ENCODE peak calls at places on chromosomes 5 and 9, in ten cellular contexts. One of them, this sample, is unnamed.
A peak's percentile ranks its signal among the peaks of the same experiment; 100 is the strongest.

GRCh38 chr9:101398930-101399640 is 434 bp downstream of the ZNF189 start:
- DNase-seq in GM12878: no peak
- DNase-seq in endothelial cell: no peak
- DNase-seq in choroid plexus epithelial cell: peak; percentile 20
- DNase-seq in body of pancreas: peak; percentile 28
- DNase-seq in colonic mucosa: peak; percentile 26
- DNase-seq in Calu3: no peak
- DNase-seq in Peyer's patch: no peak
- DNase-seq in neural progenitor cell: no peak
- DNase-seq in nephron progenitor cell: no peak
- DNase-seq in this sample: no peak

GRCh38 chr5:150342583-150342982 is 14.9 kb upstream of the TCOF1 start:
- DNase-seq in endothelial cell: no peak
- DNase-seq in body of pancreas: no peak
- DNase-seq in Peyer's patch: no peak
- DNase-seq in Calu3: no peak
- DNase-seq in colonic mucosa: no peak
- DNase-seq in nephron progenitor cell: no peak
- DNase-seq in choroid plexus epithelial cell: no peak
- DNase-seq in GM12878: peak; percentile 25
- DNase-seq in neural progenitor cell: no peak
- DNase-seq in this sample: no peak

GRCh38 chr5:172891716-172892421 is 57.8 kb downstream of the ERGIC1 start:
- DNase-seq in neural progenitor cell: no peak
- DNase-seq in colonic mucosa: no peak
- DNase-seq in nephron progenitor cell: no peak
- DNase-seq in body of pancreas: peak; percentile 88
- DNase-seq in choroid plexus epithelial cell: peak; percentile 64
- DNase-seq in Peyer's patch: no peak
- DNase-seq in Calu3: no peak
- DNase-seq in endothelial cell: no peak
- DNase-seq in GM12878: no peak
- DNase-seq in this sample: no peak

GRCh38 chr5:122138356-122138755 is 9.0 kb downstream of the ZNF474 start:
- DNase-seq in nephron progenitor cell: no peak
- DNase-seq in endothelial cell: no peak
- DNase-seq in choroid plexus epithelial cell: no peak
- DNase-seq in colonic mucosa: no peak
- DNase-seq in GM12878: no peak
- DNase-seq in neural progenitor cell: no peak
- DNase-seq in Calu3: no peak
- DNase-seq in body of pancreas: no peak
- DNase-seq in Peyer's patch: no peak
- DNase-seq in this sample: no peak

GRCh38 chr5:21882363-21882762 is 970.8 kb downstream of the CDH12 start:
- DNase-seq in body of pancreas: no peak
- DNase-seq in Calu3: no peak
- DNase-seq in colonic mucosa: no peak
- DNase-seq in choroid plexus epithelial cell: no peak
- DNase-seq in nephron progenitor cell: no peak
- DNase-seq in neural progenitor cell: no peak
- DNase-seq in endothelial cell: no peak
- DNase-seq in GM12878: no peak
- DNase-seq in Peyer's patch: no peak
- DNase-seq in this sample: no peak

GRCh38 chr5:174091006-174091578 is 45.6 kb downstream of the NSG2 start:
- DNase-seq in nephron progenitor cell: no peak
- DNase-seq in choroid plexus epithelial cell: no peak
- DNase-seq in neural progenitor cell: peak; percentile 43
- DNase-seq in colonic mucosa: no peak
- DNase-seq in body of pancreas: no peak
- DNase-seq in endothelial cell: no peak
- DNase-seq in Peyer's patch: no peak
- DNase-seq in GM12878: no peak
- DNase-seq in Calu3: no peak
- DNase-seq in this sample: no peak

GRCh38 chr9:83027153-83027867 is 35.6 kb downstream of the RASEF start:
- DNase-seq in colonic mucosa: no peak
- DNase-seq in choroid plexus epithelial cell: peak; percentile 92
- DNase-seq in endothelial cell: no peak
- DNase-seq in neural progenitor cell: no peak
- DNase-seq in body of pancreas: no peak
- DNase-seq in Peyer's patch: no peak
- DNase-seq in GM12878: no peak
- DNase-seq in nephron progenitor cell: no peak
- DNase-seq in Calu3: no peak
- DNase-seq in this sample: no peak

GRCh38 chr5:178202541-178202940 is 1.8 kb upstream of the HNRNPAB start:
- DNase-seq in neural progenitor cell: no peak
- DNase-seq in choroid plexus epithelial cell: no peak
- DNase-seq in colonic mucosa: no peak
- DNase-seq in body of pancreas: no peak
- DNase-seq in Calu3: no peak
- DNase-seq in Peyer's patch: no peak
- DNase-seq in GM12878: no peak
- DNase-seq in endothelial cell: no peak
- DNase-seq in nephron progenitor cell: no peak
- DNase-seq in this sample: no peak

GRCh38 chr5:73454379-73455036 is 5.9 kb upstream of the FOXD1 start:
- DNase-seq in choroid plexus epithelial cell: peak; percentile 71
- DNase-seq in endothelial cell: peak; percentile 73
- DNase-seq in nephron progenitor cell: peak; percentile 68
- DNase-seq in colonic mucosa: peak; percentile 69
- DNase-seq in GM12878: no peak
- DNase-seq in neural progenitor cell: peak; percentile 84
- DNase-seq in body of pancreas: peak; percentile 64
- DNase-seq in Calu3: peak; percentile 83
- DNase-seq in Peyer's patch: no peak
- DNase-seq in this sample: peak; percentile 58

GRCh38 chr9:33466565-33467495 is 6.9 kb downstream of the NOL6 start:
- DNase-seq in neural progenitor cell: peak; percentile 75
- DNase-seq in Peyer's patch: peak; percentile 59
- DNase-seq in choroid plexus epithelial cell: peak; percentile 63
- DNase-seq in body of pancreas: peak; percentile 77
- DNase-seq in colonic mucosa: peak; percentile 72
- DNase-seq in endothelial cell: peak; percentile 86
- DNase-seq in GM12878: no peak
- DNase-seq in Calu3: peak; percentile 74
- DNase-seq in nephron progenitor cell: peak; percentile 91
- DNase-seq in this sample: peak; percentile 76

GRCh38 chr5:180439911-180440769 is 54.0 kb upstream of the CNOT6 start:
- DNase-seq in neural progenitor cell: peak; percentile 51
- DNase-seq in endothelial cell: no peak
- DNase-seq in choroid plexus epithelial cell: no peak
- DNase-seq in body of pancreas: peak; percentile 41
- DNase-seq in colonic mucosa: no peak
- DNase-seq in Peyer's patch: no peak
- DNase-seq in Calu3: no peak
- DNase-seq in nephron progenitor cell: no peak
- DNase-seq in GM12878: no peak
- DNase-seq in this sample: no peak

GRCh38 chr5:100901851-100902341 is 1.2 kb downstream of the ST8SIA4 start:
- DNase-seq in Peyer's patch: peak; percentile 76
- DNase-seq in colonic mucosa: peak; percentile 37
- DNase-seq in body of pancreas: peak; percentile 18
- DNase-seq in choroid plexus epithelial cell: no peak
- DNase-seq in neural progenitor cell: peak; percentile 8
- DNase-seq in GM12878: no peak
- DNase-seq in Calu3: no peak
- DNase-seq in nephron progenitor cell: no peak
- DNase-seq in endothelial cell: peak; percentile 38
- DNase-seq in this sample: no peak

GRCh38 chr9:121498487-121499176 is 1.0 kb downstream of the GGTA1 start:
- DNase-seq in Peyer's patch: no peak
- DNase-seq in Calu3: peak; percentile 14
- DNase-seq in choroid plexus epithelial cell: peak; percentile 54
- DNase-seq in neural progenitor cell: peak; percentile 61
- DNase-seq in colonic mucosa: peak; percentile 32
- DNase-seq in GM12878: no peak
- DNase-seq in endothelial cell: peak; percentile 34
- DNase-seq in nephron progenitor cell: peak; percentile 26
- DNase-seq in body of pancreas: peak; percentile 23
- DNase-seq in this sample: no peak
- TF ChIP-seq CTCF in Peyer's patch: no peak
- TF ChIP-seq CTCF in Calu3: peak; percentile 6
- TF ChIP-seq CTCF in choroid plexus epithelial cell: no peak
- TF ChIP-seq CTCF in neural progenitor cell: no peak
- TF ChIP-seq CTCF in colonic mucosa: no peak
- TF ChIP-seq CTCF in GM12878: no peak
- TF ChIP-seq CTCF in endothelial cell: no peak
- TF ChIP-seq CTCF in nephron progenitor cell: no peak
- TF ChIP-seq CTCF in body of pancreas: no peak
- TF ChIP-seq CTCF in this sample: no peak

GRCh38 chr5:137497396-137498290 is 1.5 kb downstream of the SPOCK1 start:
- DNase-seq in Calu3: no peak
- DNase-seq in nephron progenitor cell: no peak
- DNase-seq in choroid plexus epithelial cell: no peak
- DNase-seq in endothelial cell: no peak
- DNase-seq in GM12878: no peak
- DNase-seq in colonic mucosa: no peak
- DNase-seq in Peyer's patch: no peak
- DNase-seq in neural progenitor cell: no peak
- DNase-seq in body of pancreas: no peak
- DNase-seq in this sample: no peak
- TF ChIP-seq CTCF in Calu3: no peak
- TF ChIP-seq CTCF in nephron progenitor cell: no peak
- TF ChIP-seq CTCF in choroid plexus epithelial cell: no peak
- TF ChIP-seq CTCF in endothelial cell: no peak
- TF ChIP-seq CTCF in GM12878: no peak
- TF ChIP-seq CTCF in colonic mucosa: no peak
- TF ChIP-seq CTCF in Peyer's patch: no peak
- TF ChIP-seq CTCF in neural progenitor cell: no peak
- TF ChIP-seq CTCF in body of pancreas: no peak
- TF ChIP-seq CTCF in this sample: no peak

GRCh38 chr9:85900504-85901201 is 40.3 kb upstream of the NAA35 start:
- DNase-seq in choroid plexus epithelial cell: peak; percentile 74
- DNase-seq in Calu3: peak; percentile 56
- DNase-seq in neural progenitor cell: peak; percentile 45
- DNase-seq in body of pancreas: peak; percentile 19
- DNase-seq in Peyer's patch: no peak
- DNase-seq in GM12878: no peak
- DNase-seq in nephron progenitor cell: peak; percentile 55
- DNase-seq in endothelial cell: peak; percentile 66
- DNase-seq in colonic mucosa: peak; percentile 33
- DNase-seq in this sample: peak; percentile 38
- TF ChIP-seq CTCF in choroid plexus epithelial cell: peak; percentile 92
- TF ChIP-seq CTCF in Calu3: peak; percentile 26
- TF ChIP-seq CTCF in neural progenitor cell: peak; percentile 69
- TF ChIP-seq CTCF in body of pancreas: peak; percentile 21
- TF ChIP-seq CTCF in Peyer's patch: peak; percentile 19
- TF ChIP-seq CTCF in GM12878: peak; percentile 64
- TF ChIP-seq CTCF in nephron progenitor cell: peak; percentile 64
- TF ChIP-seq CTCF in endothelial cell: peak; percentile 74
- TF ChIP-seq CTCF in colonic mucosa: peak; percentile 54
- TF ChIP-seq CTCF in this sample: peak; percentile 66

GRCh38 chr9:81083062-81083461 is 606.3 kb downstream of the TLE1 start:
- DNase-seq in choroid plexus epithelial cell: peak; percentile 52
- DNase-seq in neural progenitor cell: peak; percentile 63
- DNase-seq in GM12878: no peak
- DNase-seq in body of pancreas: no peak
- DNase-seq in colonic mucosa: no peak
- DNase-seq in Peyer's patch: no peak
- DNase-seq in nephron progenitor cell: peak; percentile 4
- DNase-seq in Calu3: no peak
- DNase-seq in endothelial cell: no peak
- DNase-seq in this sample: no peak
- TF ChIP-seq CTCF in choroid plexus epithelial cell: peak; percentile 61
- TF ChIP-seq CTCF in neural progenitor cell: peak; percentile 43
- TF ChIP-seq CTCF in GM12878: no peak
- TF ChIP-seq CTCF in body of pancreas: no peak
- TF ChIP-seq CTCF in colonic mucosa: no peak
- TF ChIP-seq CTCF in Peyer's patch: no peak
- TF ChIP-seq CTCF in nephron progenitor cell: peak; percentile 34
- TF ChIP-seq CTCF in Calu3: no peak
- TF ChIP-seq CTCF in endothelial cell: no peak
- TF ChIP-seq CTCF in this sample: peak; percentile 46

GRCh38 chr9:35826071-35826701 is 2.3 kb downstream of the FAM221B start:
- DNase-seq in neural progenitor cell: peak; percentile 55
- DNase-seq in endothelial cell: peak; percentile 48
- DNase-seq in Calu3: peak; percentile 39
- DNase-seq in Peyer's patch: no peak
- DNase-seq in choroid plexus epithelial cell: peak; percentile 83
- DNase-seq in GM12878: peak; percentile 69
- DNase-seq in colonic mucosa: peak; percentile 60
- DNase-seq in body of pancreas: peak; percentile 59
- DNase-seq in nephron progenitor cell: no peak
- DNase-seq in this sample: no peak
- TF ChIP-seq CTCF in neural progenitor cell: peak; percentile 73
- TF ChIP-seq CTCF in endothelial cell: peak; percentile 75
- TF ChIP-seq CTCF in Calu3: peak; percentile 41
- TF ChIP-seq CTCF in Peyer's patch: peak; percentile 81
- TF ChIP-seq CTCF in choroid plexus epithelial cell: peak; percentile 78
- TF ChIP-seq CTCF in GM12878: peak; percentile 72
- TF ChIP-seq CTCF in colonic mucosa: peak; percentile 85
- TF ChIP-seq CTCF in body of pancreas: peak; percentile 74
- TF ChIP-seq CTCF in nephron progenitor cell: peak; percentile 67
- TF ChIP-seq CTCF in this sample: peak; percentile 67

GRCh38 chr5:87154191-87154590 is 113.5 kb upstream of the RASA1 start:
- DNase-seq in GM12878: no peak
- DNase-seq in Peyer's patch: no peak
- DNase-seq in colonic mucosa: no peak
- DNase-seq in nephron progenitor cell: no peak
- DNase-seq in endothelial cell: no peak
- DNase-seq in body of pancreas: no peak
- DNase-seq in choroid plexus epithelial cell: no peak
- DNase-seq in neural progenitor cell: no peak
- DNase-seq in Calu3: no peak
- DNase-seq in this sample: no peak
- TF ChIP-seq CTCF in GM12878: no peak
- TF ChIP-seq CTCF in Peyer's patch: no peak
- TF ChIP-seq CTCF in colonic mucosa: no peak
- TF ChIP-seq CTCF in nephron progenitor cell: no peak
- TF ChIP-seq CTCF in endothelial cell: no peak
- TF ChIP-seq CTCF in body of pancreas: no peak
- TF ChIP-seq CTCF in choroid plexus epithelial cell: no peak
- TF ChIP-seq CTCF in neural progenitor cell: no peak
- TF ChIP-seq CTCF in Calu3: no peak
- TF ChIP-seq CTCF in this sample: no peak

DNA sequence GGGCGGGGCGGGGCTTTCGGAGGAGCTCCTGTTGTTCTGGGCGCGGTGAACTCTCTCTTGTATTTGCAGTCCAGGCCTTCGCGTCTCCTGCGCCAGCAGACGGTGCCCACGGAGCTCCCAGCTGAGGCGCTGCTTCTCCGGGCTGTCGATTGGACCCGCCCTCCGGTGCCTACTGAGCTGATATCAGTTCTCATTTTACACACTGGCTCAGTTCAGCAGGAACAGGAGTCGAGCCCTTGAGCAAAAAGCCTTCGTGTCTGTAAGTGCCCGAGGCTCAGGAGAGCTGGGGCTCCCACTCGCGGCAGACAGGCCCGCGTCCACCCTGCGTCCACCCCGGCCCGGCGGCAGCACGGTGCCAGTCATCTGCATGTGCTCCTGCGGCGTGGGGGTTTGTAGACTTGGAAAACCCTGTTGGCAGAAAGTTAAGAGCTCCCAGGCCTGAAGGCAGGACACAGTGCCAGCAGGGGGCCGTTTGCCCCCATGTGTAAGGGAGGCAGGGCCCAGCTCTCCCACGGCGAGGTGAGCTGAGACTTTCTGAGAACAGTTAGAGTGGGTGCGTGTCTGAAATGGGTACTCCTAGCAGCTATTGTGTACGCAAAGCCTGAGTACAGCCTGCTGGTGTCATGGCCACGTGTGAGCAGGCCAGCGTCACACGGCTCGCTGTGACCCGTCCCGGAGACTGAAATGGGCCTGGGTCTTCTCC is 231.5 kb downstream of the FANCC start:
- DNase-seq in choroid plexus epithelial cell: no peak
- DNase-seq in Peyer's patch: no peak
- DNase-seq in GM12878: no peak
- DNase-seq in body of pancreas: peak; percentile 81
- DNase-seq in nephron progenitor cell: no peak
- DNase-seq in colonic mucosa: no peak
- DNase-seq in endothelial cell: no peak
- DNase-seq in Calu3: no peak
- DNase-seq in neural progenitor cell: no peak
- DNase-seq in this sample: no peak
- TF ChIP-seq CTCF in choroid plexus epithelial cell: no peak
- TF ChIP-seq CTCF in Peyer's patch: no peak
- TF ChIP-seq CTCF in GM12878: no peak
- TF ChIP-seq CTCF in body of pancreas: no peak
- TF ChIP-seq CTCF in nephron progenitor cell: no peak
- TF ChIP-seq CTCF in colonic mucosa: no peak
- TF ChIP-seq CTCF in endothelial cell: no peak
- TF ChIP-seq CTCF in Calu3: no peak
- TF ChIP-seq CTCF in neural progenitor cell: no peak
- TF ChIP-seq CTCF in this sample: no peak

This sample was measured in neural crest cell.